ENCODE peak calls at places on chromosomes 16 and 17, in seven cellular contexts. W, H, Z, Y, L, E and A are unnamed samples.

GRCh38 chr17:63024201-63024600 is 58.2 kb downstream of the TANC2 start:
- DNase-seq in W (no peak), H (no peak), Z (no peak), Y (no peak), L (no peak), E (no peak), A (no peak)

GRCh38 chr16:84040823-84041391 is 1.7 kb downstream of the SLC38A8 start:
- DNase-seq in W (peak; percentile 32), H (no peak), Z (no peak), Y (no peak), L (no peak), E (no peak), A (peak; percentile 32)

GRCh38 chr17:17156107-17156506 is 50.0 kb downstream of the PLD6 start:
- DNase-seq in W (peak; percentile 95), H (peak; percentile 71), Z (peak; percentile 64), Y (no peak), L (no peak), E (no peak), A (no peak)

GRCh38 chr17:75785770-75786538 is 1.3 kb downstream of the UNK start:
- DNase-seq in W (peak; percentile 58), H (no peak), Z (peak; percentile 64), Y (no peak), L (no peak), E (no peak), A (no peak)

GRCh38 chr17:8038954-8039610 is at the start of gene ALOX15B:
- DNase-seq in W (peak; percentile 49), H (no peak), Z (no peak), Y (no peak), L (no peak), E (no peak), A (no peak)

GRCh38 chr16:81515281-81515680 is 70.7 kb downstream of the CMIP start:
- DNase-seq in W (no peak), H (no peak), Z (no peak), Y (no peak), L (no peak), E (no peak), A (no peak)

GRCh38 chr17:20085283-20085875 is 76.2 kb downstream of the SPECC1 start:
- DNase-seq in W (no peak), H (peak; percentile 95), Z (no peak), Y (no peak), L (no peak), E (no peak), A (no peak)

GRCh38 chr17:55067697-55068439 is 99.3 kb downstream of the STXBP4 start:
- DNase-seq in W (peak; percentile 68), H (no peak), Z (peak; percentile 31), Y (no peak), L (no peak), E (no peak), A (no peak)

GRCh38 chr16:58409316-58409973 is 17.2 kb downstream of the GINS3 start:
- DNase-seq in W (peak; percentile 71), H (peak; percentile 83), Z (peak; percentile 42), Y (peak; percentile 46), L (peak; percentile 48), E (no peak), A (peak; percentile 45)

GRCh38 chr17:7893226-7893880 is 4.8 kb downstream of the CHD3 start:
- DNase-seq in W (no peak), H (no peak), Z (no peak), Y (no peak), L (no peak), E (no peak), A (no peak)

GRCh38 chr17:62754696-62755095 is 53.4 kb downstream of the MARCHF10 start:
- DNase-seq in W (no peak), H (no peak), Z (no peak), Y (no peak), L (no peak), E (no peak), A (no peak)

GRCh38 chr16:17723735-17724134 is 253.0 kb upstream of the XYLT1 start:
- DNase-seq in W (no peak), H (no peak), Z (peak; percentile 83), Y (no peak), L (no peak), E (no peak), A (peak; percentile 14)

GRCh38 chr17:39820541-39820940 is 43.6 kb downstream of the IKZF3 start:
- DNase-seq in W (no peak), H (no peak), Z (no peak), Y (no peak), L (no peak), E (no peak), A (no peak)

GRCh38 chr17:73324711-73325526 is 13.1 kb upstream of the CDC42EP4 start:
- DNase-seq in W (no peak), H (no peak), Z (no peak), Y (no peak), L (no peak), E (no peak), A (no peak)

GRCh38 chr17:73320601-73321264 is 8.9 kb upstream of the CDC42EP4 start:
- DNase-seq in W (no peak), H (no peak), Z (peak; percentile 35), Y (no peak), L (no peak), E (no peak), A (no peak)

GRCh38 chr17:73331060-73331459 is 19.3 kb upstream of the CDC42EP4 start:
- DNase-seq in W (no peak), H (no peak), Z (no peak), Y (no peak), L (no peak), E (no peak), A (no peak)

GRCh38 chr17:73323622-73324455 is 12.0 kb upstream of the CDC42EP4 start:
- DNase-seq in W (peak; percentile 94), H (no peak), Z (peak; percentile 53), Y (no peak), L (peak; percentile 48), E (no peak), A (no peak)

GRCh38 chr17:73325527-73325842 is 13.7 kb upstream of the CDC42EP4 start:
- DNase-seq in W (peak; percentile 39), H (no peak), Z (peak; percentile 85), Y (no peak), L (peak; percentile 65), E (no peak), A (peak; percentile 85)
- TF ChIP-seq CTCF in W (peak; percentile 11), H (peak; percentile 18), Z (peak; percentile 46), Y (no peak), L (no peak), E (no peak), A (peak; percentile 52)

GRCh38 chr16:71504901-71505300 is 15.8 kb upstream of the ZNF19 start:
- DNase-seq in W (peak; percentile 79), H (no peak), Z (no peak), Y (no peak), L (no peak), E (no peak), A (no peak)

GRCh38 chr16:71499775-71500364 is 10.7 kb upstream of the ZNF19 start:
- DNase-seq in W (peak; percentile 72), H (peak; percentile 57), Z (peak; percentile 83), Y (peak; percentile 22), L (no peak), E (peak; percentile 65), A (peak; percentile 20)

GRCh38 chr16:71500964-71501363 is 11.8 kb upstream of the ZNF19 start:
- DNase-seq in W (no peak), H (no peak), Z (no peak), Y (no peak), L (no peak), E (no peak), A (no peak)

GRCh38 chr16:71498031-71498430 is 8.9 kb upstream of the ZNF19 start:
- DNase-seq in W (no peak), H (no peak), Z (no peak), Y (no peak), L (no peak), E (no peak), A (no peak)

DNA sequence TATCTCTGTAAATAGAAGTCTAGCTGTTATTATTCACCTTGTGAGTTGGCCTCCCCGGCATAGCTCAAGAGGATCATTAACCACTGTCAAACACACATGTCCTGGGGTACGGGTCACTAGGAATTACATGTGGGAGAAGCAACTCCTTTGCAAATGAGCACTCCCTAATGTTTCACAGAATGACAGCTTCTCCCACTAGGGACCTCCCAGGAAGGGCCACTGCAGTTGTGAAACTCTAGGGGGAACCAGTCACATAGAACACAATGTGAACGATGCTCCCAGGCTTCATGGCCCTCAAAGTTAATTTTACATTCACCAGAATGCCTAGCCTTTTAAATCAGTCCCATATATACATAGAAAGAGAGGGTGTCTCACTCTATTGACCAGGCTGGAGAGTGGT is 12.4 kb upstream of the ZNF19 start:
- DNase-seq in W (no peak), H (no peak), Z (peak; percentile 4), Y (no peak), L (no peak), E (no peak), A (no peak)
- TF ChIP-seq CTCF in W (no peak), H (no peak), Z (peak; percentile 27), Y (no peak), L (no peak), E (peak; percentile 37), A (no peak)

DNA sequence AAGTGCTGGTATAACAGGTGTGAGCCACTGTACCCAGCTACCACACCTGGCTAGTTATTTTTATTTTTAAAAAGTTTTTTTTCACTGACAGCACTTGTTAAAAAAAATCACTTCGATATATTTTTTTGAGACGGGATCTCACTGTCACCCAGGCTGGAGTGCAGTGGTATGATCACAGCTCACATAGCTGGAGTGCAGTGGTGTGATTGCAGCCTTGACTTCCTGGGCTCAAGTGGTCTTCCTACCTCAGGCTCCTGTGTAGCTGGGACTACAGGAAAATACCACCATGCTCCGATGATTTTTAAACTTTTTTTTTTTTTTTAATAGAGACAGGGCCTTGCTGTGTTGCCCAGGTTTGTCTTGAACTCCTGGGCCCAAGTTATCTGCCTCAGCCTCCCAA is 12.9 kb downstream of the NBR1 start:
- DNase-seq in W (no peak), H (no peak), Z (no peak), Y (no peak), L (no peak), E (no peak), A (no peak)
- TF ChIP-seq CTCF in W (no peak), H (no peak), Z (no peak), Y (no peak), L (no peak), E (no peak), A (no peak)

DNA sequence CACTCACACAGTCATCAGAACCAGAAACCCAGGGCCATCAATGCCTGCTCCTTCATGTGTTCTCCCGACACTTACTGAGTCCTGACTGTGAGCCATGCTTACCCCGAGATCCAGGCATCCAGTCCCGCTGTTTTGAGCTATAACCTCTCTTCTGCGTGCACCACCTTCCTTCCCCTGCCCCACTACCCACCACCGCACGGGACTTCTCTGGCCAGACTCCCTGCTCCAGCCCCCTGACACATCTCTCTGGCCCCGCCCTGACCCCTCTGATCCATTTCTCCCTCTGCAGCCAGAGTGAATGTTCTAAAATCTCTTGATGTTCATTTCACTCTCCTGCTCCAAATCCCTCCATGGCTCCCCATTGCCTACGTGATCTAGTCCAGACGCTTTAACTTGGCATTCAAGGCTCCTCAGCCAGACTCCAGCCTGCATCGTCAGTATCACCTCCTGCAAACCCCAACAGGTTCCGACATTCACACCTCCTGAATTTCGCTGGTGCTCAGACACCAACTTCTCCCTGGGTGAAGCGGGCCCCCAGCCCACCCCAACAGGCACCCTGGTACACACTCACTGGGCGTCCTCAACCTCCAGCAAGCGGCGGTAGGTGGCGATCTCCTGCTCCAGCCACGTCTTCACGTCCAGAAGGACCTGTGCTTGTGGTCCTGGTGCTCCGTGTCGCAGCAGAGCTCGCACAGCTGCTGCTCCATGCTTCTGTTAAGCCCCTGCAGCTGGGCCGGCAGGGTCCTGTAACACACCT is 3.1 kb upstream of the KRT17 start:
- DNase-seq in W (no peak), H (no peak), Z (no peak), Y (no peak), L (no peak), E (no peak), A (no peak)
- TF ChIP-seq CTCF in W (no peak), H (no peak), Z (no peak), Y (no peak), L (no peak), E (no peak), A (no peak)